ENCODE peak calls at places on chromosomes 7 and 10, in eight cellular contexts. One of them, this sample, is unnamed.

GRCh38 chr7:44124822-44125202 is 1.5 kb upstream of the POLD2 start:
- DNase-seq in kidney: peak
- DNase-seq in SK-N-SH: no peak
- DNase-seq in fibroblast of mammary gland: no peak
- DNase-seq in WTC11: no peak
- DNase-seq in A549: no peak
- DNase-seq in AG10803: no peak
- DNase-seq in uterus: no peak
- DNase-seq in this sample: no peak

GRCh38 chr10:25944771-25945170 is 10.7 kb downstream of the MYO3A start:
- DNase-seq in kidney: no peak
- DNase-seq in SK-N-SH: no peak
- DNase-seq in fibroblast of mammary gland: no peak
- DNase-seq in WTC11: no peak
- DNase-seq in A549: no peak
- DNase-seq in AG10803: no peak
- DNase-seq in uterus: no peak
- DNase-seq in this sample: no peak

GRCh38 chr7:47402941-47403340 is 179.0 kb downstream of the TNS3 start:
- DNase-seq in kidney: no peak
- DNase-seq in SK-N-SH: no peak
- DNase-seq in fibroblast of mammary gland: no peak
- DNase-seq in WTC11: peak
- DNase-seq in A549: no peak
- DNase-seq in AG10803: no peak
- DNase-seq in uterus: peak
- DNase-seq in this sample: no peak

GRCh38 chr7:34389332-34390078 is 268.5 kb upstream of the NPSR1 start:
- DNase-seq in kidney: no peak
- DNase-seq in SK-N-SH: no peak
- DNase-seq in fibroblast of mammary gland: no peak
- DNase-seq in WTC11: no peak
- DNase-seq in A549: no peak
- DNase-seq in AG10803: no peak
- DNase-seq in uterus: no peak
- DNase-seq in this sample: no peak

GRCh38 chr7:45699726-45700390 is 125.7 kb downstream of the ADCY1 start:
- DNase-seq in kidney: no peak
- DNase-seq in SK-N-SH: peak
- DNase-seq in fibroblast of mammary gland: no peak
- DNase-seq in WTC11: peak
- DNase-seq in A549: no peak
- DNase-seq in AG10803: no peak
- DNase-seq in uterus: peak
- DNase-seq in this sample: peak

GRCh38 chr7:155878674-155879073 is 66.4 kb upstream of the SHH start:
- DNase-seq in kidney: no peak
- DNase-seq in SK-N-SH: no peak
- DNase-seq in fibroblast of mammary gland: no peak
- DNase-seq in WTC11: no peak
- DNase-seq in A549: no peak
- DNase-seq in AG10803: no peak
- DNase-seq in uterus: no peak
- DNase-seq in this sample: no peak

GRCh38 chr7:127392182-127392565 is 334 bp downstream of the ZNF800 start:
- DNase-seq in kidney: peak
- DNase-seq in SK-N-SH: peak
- DNase-seq in fibroblast of mammary gland: peak
- DNase-seq in WTC11: peak
- DNase-seq in A549: peak
- DNase-seq in AG10803: peak
- DNase-seq in uterus: peak
- DNase-seq in this sample: no peak

GRCh38 chr10:61169294-61169693 is 225.3 kb upstream of the RHOBTB1 start:
- DNase-seq in kidney: no peak
- DNase-seq in SK-N-SH: no peak
- DNase-seq in fibroblast of mammary gland: no peak
- DNase-seq in WTC11: no peak
- DNase-seq in A549: no peak
- DNase-seq in AG10803: no peak
- DNase-seq in uterus: no peak
- DNase-seq in this sample: no peak

GRCh38 chr7:96658011-96658391 is 51.6 kb downstream of the SEM1 start:
- DNase-seq in kidney: no peak
- DNase-seq in SK-N-SH: no peak
- DNase-seq in fibroblast of mammary gland: no peak
- DNase-seq in WTC11: no peak
- DNase-seq in A549: no peak
- DNase-seq in AG10803: no peak
- DNase-seq in uterus: no peak
- DNase-seq in this sample: no peak

GRCh38 chr10:31322647-31323046 is 3.6 kb downstream of the ZEB1 start:
- DNase-seq in kidney: no peak
- DNase-seq in SK-N-SH: peak
- DNase-seq in fibroblast of mammary gland: peak
- DNase-seq in WTC11: no peak
- DNase-seq in A549: peak
- DNase-seq in AG10803: peak
- DNase-seq in uterus: no peak
- DNase-seq in this sample: no peak

GRCh38 chr7:27110163-27110976 is 7.9 kb upstream of the HOXA2 start:
- DNase-seq in kidney: peak
- DNase-seq in SK-N-SH: peak
- DNase-seq in fibroblast of mammary gland: peak
- DNase-seq in WTC11: peak
- DNase-seq in A549: peak
- DNase-seq in AG10803: peak
- DNase-seq in uterus: peak
- DNase-seq in this sample: peak

GRCh38 chr7:24475573-24475972 is 97.7 kb upstream of the PALS2 start:
- DNase-seq in kidney: no peak
- DNase-seq in SK-N-SH: no peak
- DNase-seq in fibroblast of mammary gland: no peak
- DNase-seq in WTC11: peak
- DNase-seq in A549: no peak
- DNase-seq in AG10803: no peak
- DNase-seq in uterus: no peak
- DNase-seq in this sample: no peak

GRCh38 chr7:35483568-35483967 is 211.4 kb downstream of the HERPUD2 start:
- DNase-seq in kidney: no peak
- DNase-seq in SK-N-SH: no peak
- DNase-seq in fibroblast of mammary gland: no peak
- DNase-seq in WTC11: no peak
- DNase-seq in A549: no peak
- DNase-seq in AG10803: no peak
- DNase-seq in uterus: no peak
- DNase-seq in this sample: no peak

GRCh38 chr10:63383141-63383540 is 82.6 kb downstream of the JMJD1C start:
- DNase-seq in kidney: no peak
- DNase-seq in SK-N-SH: no peak
- DNase-seq in fibroblast of mammary gland: peak
- DNase-seq in WTC11: no peak
- DNase-seq in A549: no peak
- DNase-seq in AG10803: peak
- DNase-seq in uterus: no peak
- DNase-seq in this sample: no peak

GRCh38 chr10:42958142-42958868 is 118.6 kb upstream of the RET start:
- DNase-seq in kidney: no peak
- DNase-seq in SK-N-SH: no peak
- DNase-seq in fibroblast of mammary gland: no peak
- DNase-seq in WTC11: no peak
- DNase-seq in A549: no peak
- DNase-seq in AG10803: no peak
- DNase-seq in uterus: no peak
- DNase-seq in this sample: peak

GRCh38 chr7:75611557-75612178 is 119.5 kb downstream of the SPDYE5 start:
- DNase-seq in kidney: peak
- DNase-seq in SK-N-SH: no peak
- DNase-seq in fibroblast of mammary gland: no peak
- DNase-seq in WTC11: peak
- DNase-seq in A549: no peak
- DNase-seq in AG10803: no peak
- DNase-seq in uterus: peak
- DNase-seq in this sample: no peak
- TF ChIP-seq CTCF in kidney: no peak
- TF ChIP-seq CTCF in SK-N-SH: no peak
- TF ChIP-seq CTCF in fibroblast of mammary gland: no peak
- TF ChIP-seq CTCF in WTC11: no peak
- TF ChIP-seq CTCF in A549: no peak
- TF ChIP-seq CTCF in AG10803: no peak
- TF ChIP-seq CTCF in uterus: no peak
- TF ChIP-seq CTCF in this sample: no peak

GRCh38 chr7:7911756-7912155 is 56.8 kb upstream of the GLCCI1 start:
- DNase-seq in kidney: no peak
- DNase-seq in SK-N-SH: no peak
- DNase-seq in fibroblast of mammary gland: no peak
- DNase-seq in WTC11: no peak
- DNase-seq in A549: no peak
- DNase-seq in AG10803: no peak
- DNase-seq in uterus: no peak
- DNase-seq in this sample: no peak

GRCh38 chr7:7911339-7911738 is 57.3 kb upstream of the GLCCI1 start:
- DNase-seq in kidney: no peak
- DNase-seq in SK-N-SH: no peak
- DNase-seq in fibroblast of mammary gland: peak
- DNase-seq in WTC11: no peak
- DNase-seq in A549: peak
- DNase-seq in AG10803: peak
- DNase-seq in uterus: no peak
- DNase-seq in this sample: no peak

GRCh38 chr7:7916064-7916463 is 52.5 kb upstream of the GLCCI1 start:
- DNase-seq in kidney: no peak
- DNase-seq in SK-N-SH: no peak
- DNase-seq in fibroblast of mammary gland: no peak
- DNase-seq in WTC11: no peak
- DNase-seq in A549: no peak
- DNase-seq in AG10803: no peak
- DNase-seq in uterus: no peak
- DNase-seq in this sample: no peak

GRCh38 chr7:7913506-7913905 is 55.1 kb upstream of the GLCCI1 start:
- DNase-seq in kidney: no peak
- DNase-seq in SK-N-SH: no peak
- DNase-seq in fibroblast of mammary gland: no peak
- DNase-seq in WTC11: no peak
- DNase-seq in A549: no peak
- DNase-seq in AG10803: peak
- DNase-seq in uterus: no peak
- DNase-seq in this sample: no peak

DNA sequence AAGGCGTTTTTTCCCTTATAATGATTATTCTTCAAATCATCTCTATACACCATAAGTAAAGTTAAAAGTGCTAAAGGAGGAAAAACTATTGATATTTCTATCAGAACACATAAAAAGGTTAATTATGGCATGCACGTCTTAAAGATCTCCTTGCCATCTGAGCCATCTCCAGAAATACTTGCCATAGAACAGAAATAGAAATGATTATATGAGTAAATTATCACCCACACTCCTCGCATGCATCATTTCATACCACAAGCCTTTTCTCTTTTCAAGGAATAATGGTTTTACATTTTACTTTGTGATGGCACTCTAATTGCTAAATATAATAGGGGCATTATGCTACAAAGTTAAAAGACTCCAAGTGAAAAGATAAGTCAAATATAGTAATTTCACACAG is 55.7 kb upstream of the GLCCI1 start:
- DNase-seq in kidney: no peak
- DNase-seq in SK-N-SH: no peak
- DNase-seq in fibroblast of mammary gland: no peak
- DNase-seq in WTC11: no peak
- DNase-seq in A549: no peak
- DNase-seq in AG10803: no peak
- DNase-seq in uterus: no peak
- DNase-seq in this sample: no peak
- TF ChIP-seq CTCF in kidney: no peak
- TF ChIP-seq CTCF in SK-N-SH: no peak
- TF ChIP-seq CTCF in fibroblast of mammary gland: no peak
- TF ChIP-seq CTCF in WTC11: no peak
- TF ChIP-seq CTCF in A549: no peak
- TF ChIP-seq CTCF in AG10803: no peak
- TF ChIP-seq CTCF in uterus: no peak
- TF ChIP-seq CTCF in this sample: no peak

GRCh38 chr10:91772461-91772860 is 25.8 kb upstream of the TNKS2 start:
- DNase-seq in kidney: no peak
- DNase-seq in SK-N-SH: no peak
- DNase-seq in fibroblast of mammary gland: no peak
- DNase-seq in WTC11: no peak
- DNase-seq in A549: no peak
- DNase-seq in AG10803: no peak
- DNase-seq in uterus: no peak
- DNase-seq in this sample: no peak

GRCh38 chr10:91766676-91767075 is 31.6 kb upstream of the TNKS2 start:
- DNase-seq in kidney: no peak
- DNase-seq in SK-N-SH: no peak
- DNase-seq in fibroblast of mammary gland: no peak
- DNase-seq in WTC11: no peak
- DNase-seq in A549: no peak
- DNase-seq in AG10803: no peak
- DNase-seq in uterus: no peak
- DNase-seq in this sample: no peak

GRCh38 chr10:91772869-91773268 is 25.4 kb upstream of the TNKS2 start:
- DNase-seq in kidney: no peak
- DNase-seq in SK-N-SH: no peak
- DNase-seq in fibroblast of mammary gland: no peak
- DNase-seq in WTC11: no peak
- DNase-seq in A549: no peak
- DNase-seq in AG10803: no peak
- DNase-seq in uterus: no peak
- DNase-seq in this sample: no peak

GRCh38 chr10:91762878-91763277 is 35.3 kb upstream of the TNKS2 start:
- DNase-seq in kidney: no peak
- DNase-seq in SK-N-SH: no peak
- DNase-seq in fibroblast of mammary gland: no peak
- DNase-seq in WTC11: no peak
- DNase-seq in A549: no peak
- DNase-seq in AG10803: no peak
- DNase-seq in uterus: no peak
- DNase-seq in this sample: no peak

DNA sequence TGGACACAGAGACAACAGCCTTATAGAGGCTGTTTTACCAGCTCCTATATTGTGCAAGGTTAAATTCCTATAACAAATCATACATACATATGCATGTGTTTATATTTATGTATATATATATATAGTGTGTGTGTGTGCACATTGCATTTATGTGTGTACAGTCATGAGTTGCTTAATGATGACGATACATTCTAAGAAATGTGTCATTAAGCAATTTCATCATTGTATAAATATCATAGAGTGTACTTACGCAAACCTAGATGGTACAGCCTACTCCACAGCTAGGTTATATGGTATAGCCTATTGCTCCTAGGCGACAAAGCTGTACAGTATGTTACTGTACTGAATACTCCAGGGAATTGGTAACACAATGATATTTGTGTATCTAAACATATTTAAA is 30.1 kb upstream of the TNKS2 start:
- DNase-seq in kidney: no peak
- DNase-seq in SK-N-SH: no peak
- DNase-seq in fibroblast of mammary gland: peak
- DNase-seq in WTC11: no peak
- DNase-seq in A549: no peak
- DNase-seq in AG10803: no peak
- DNase-seq in uterus: no peak
- DNase-seq in this sample: no peak
- TF ChIP-seq CTCF in kidney: no peak
- TF ChIP-seq CTCF in SK-N-SH: no peak
- TF ChIP-seq CTCF in fibroblast of mammary gland: no peak
- TF ChIP-seq CTCF in WTC11: no peak
- TF ChIP-seq CTCF in A549: no peak
- TF ChIP-seq CTCF in AG10803: no peak
- TF ChIP-seq CTCF in uterus: no peak
- TF ChIP-seq CTCF in this sample: no peak

GRCh38 chr10:100812978-100813377 is 67.6 kb downstream of the PAX2 start:
- DNase-seq in kidney: no peak
- DNase-seq in SK-N-SH: no peak
- DNase-seq in fibroblast of mammary gland: no peak
- DNase-seq in WTC11: no peak
- DNase-seq in A549: peak
- DNase-seq in AG10803: no peak
- DNase-seq in uterus: no peak
- DNase-seq in this sample: no peak
- TF ChIP-seq CTCF in kidney: no peak
- TF ChIP-seq CTCF in SK-N-SH: no peak
- TF ChIP-seq CTCF in fibroblast of mammary gland: no peak
- TF ChIP-seq CTCF in WTC11: no peak
- TF ChIP-seq CTCF in A549: peak
- TF ChIP-seq CTCF in AG10803: no peak
- TF ChIP-seq CTCF in uterus: no peak
- TF ChIP-seq CTCF in this sample: no peak